ENCODE peak calls at places on chromosomes 13 and 19, in eight cellular contexts. I is lower leg skin, S is GM12878, L is IMR-90, J is stomach, D is esophagus muscularis mucosa, F is breast epithelium, W is upper lobe of left lung. P is an unnamed sample.

GRCh38 chr19:50649433-50650391 is at the start of gene C19orf81:
- DNase-seq in S (no peak), F (no peak), W (no peak), J (no peak), D (no peak), L (peak), I (no peak), P (peak)

GRCh38 chr19:15471639-15472101 is 7.3 kb upstream of the RASAL3 start:
- DNase-seq in J (no peak), I (no peak), F (peak), D (no peak), S (no peak), W (no peak), L (no peak), P (no peak)

GRCh38 chr19:4803736-4804695 is 12.5 kb downstream of the FEM1A start:
- DNase-seq in F (no peak), J (peak), W (peak), S (no peak), L (peak), I (no peak), D (no peak), P (peak)

GRCh38 chr19:8512115-8512967 is 1.6 kb downstream of the ZNF414 start:
- DNase-seq in I (no peak), W (no peak), L (no peak), D (no peak), F (no peak), S (no peak), J (no peak), P (peak)

GRCh38 chr13:67283602-67284001 is 53.5 kb upstream of the PCDH9 start:
- DNase-seq in L (peak), F (no peak), S (no peak), W (no peak), D (no peak), I (no peak), J (no peak), P (no peak)

GRCh38 chr19:46607441-46607841 is 6.3 kb downstream of the CALM3 start:
- DNase-seq in F (peak), D (no peak), S (no peak), W (no peak), I (peak), L (no peak), J (no peak), P (no peak)

GRCh38 chr13:49400755-49401659 is 42.9 kb downstream of the CAB39L start:
- DNase-seq in D (no peak), J (peak), L (peak), F (no peak), W (peak), S (no peak), I (no peak), P (peak)

GRCh38 chr19:40605201-40605971 is 4.2 kb downstream of the LTBP4 start:
- DNase-seq in L (peak), W (peak), D (no peak), I (peak), F (peak), S (peak), J (peak), P (peak)

GRCh38 chr19:58558066-58558622 is at the start of gene UBE2M:
- DNase-seq in I (peak), W (peak), J (peak), D (no peak), S (no peak), F (no peak), L (no peak), P (no peak)

GRCh38 chr19:44626067-44626624 is 12.8 kb downstream of the IGSF23 start:
- DNase-seq in F (peak), L (peak), S (no peak), D (no peak), J (no peak), W (no peak), I (no peak), P (no peak)

GRCh38 chr19:38975214-38975860 is at the start of gene FBXO17:
- DNase-seq in J (peak), F (peak), S (no peak), D (no peak), W (peak), I (peak), L (peak), P (peak)

GRCh38 chr13:39202746-39203145 is 164.5 kb downstream of the NHLRC3 start:
- DNase-seq in I (no peak), L (no peak), J (no peak), S (no peak), W (no peak), D (no peak), F (no peak), P (no peak)

GRCh38 chr19:39157997-39158389 is 32.4 kb downstream of the PAK4 start:
- DNase-seq in F (no peak), W (no peak), I (no peak), J (no peak), D (no peak), L (no peak), S (no peak), P (no peak)

GRCh38 chr19:3573858-3574637 is 1.3 kb downstream of the HMG20B start:
- DNase-seq in I (peak), J (peak), D (peak), L (peak), F (peak), W (peak), S (peak), P (peak)

GRCh38 chr19:3572855-3573161 is at the start of gene HMG20B:
- DNase-seq in W (no peak), L (no peak), I (no peak), F (no peak), S (no peak), D (no peak), J (no peak), P (no peak)

GRCh38 chr19:3572132-3572854 is 451 bp upstream of the HMG20B start:
- DNase-seq in F (peak), J (peak), W (peak), L (peak), I (peak), S (peak), D (peak), P (peak)

GRCh38 chr19:3575260-3575741 is 2.6 kb downstream of the HMG20B start:
- DNase-seq in S (no peak), I (no peak), J (peak), L (peak), W (no peak), D (no peak), F (no peak), P (peak)

GRCh38 chr19:3573162-3573857 is 566 bp downstream of the HMG20B start:
- DNase-seq in W (peak), J (peak), F (no peak), D (no peak), S (no peak), L (no peak), I (no peak), P (no peak)
- TF ChIP-seq POLR2A in W (no peak), J (no peak), F (peak), D (no peak), S (peak), L (no peak), I (no peak), P (no peak)

GRCh38 chr19:10335149-10336053 is 2.1 kb upstream of the RAVER1 start:
- DNase-seq in S (no peak), L (no peak), J (no peak), D (no peak), I (no peak), F (no peak), W (no peak), P (no peak)

GRCh38 chr19:10333758-10334339 is 520 bp upstream of the RAVER1 start:
- DNase-seq in J (no peak), D (no peak), S (no peak), F (no peak), I (no peak), L (no peak), W (no peak), P (peak)

GRCh38 chr19:10332158-10332964 is 968 bp downstream of the RAVER1 start:
- DNase-seq in I (no peak), J (no peak), F (no peak), S (no peak), L (no peak), W (no peak), D (no peak), P (no peak)

GRCh38 chr19:10334340-10335148 is 1.2 kb upstream of the RAVER1 start:
- DNase-seq in W (peak), J (peak), F (peak), S (no peak), I (peak), D (peak), L (peak), P (peak)

DNA sequence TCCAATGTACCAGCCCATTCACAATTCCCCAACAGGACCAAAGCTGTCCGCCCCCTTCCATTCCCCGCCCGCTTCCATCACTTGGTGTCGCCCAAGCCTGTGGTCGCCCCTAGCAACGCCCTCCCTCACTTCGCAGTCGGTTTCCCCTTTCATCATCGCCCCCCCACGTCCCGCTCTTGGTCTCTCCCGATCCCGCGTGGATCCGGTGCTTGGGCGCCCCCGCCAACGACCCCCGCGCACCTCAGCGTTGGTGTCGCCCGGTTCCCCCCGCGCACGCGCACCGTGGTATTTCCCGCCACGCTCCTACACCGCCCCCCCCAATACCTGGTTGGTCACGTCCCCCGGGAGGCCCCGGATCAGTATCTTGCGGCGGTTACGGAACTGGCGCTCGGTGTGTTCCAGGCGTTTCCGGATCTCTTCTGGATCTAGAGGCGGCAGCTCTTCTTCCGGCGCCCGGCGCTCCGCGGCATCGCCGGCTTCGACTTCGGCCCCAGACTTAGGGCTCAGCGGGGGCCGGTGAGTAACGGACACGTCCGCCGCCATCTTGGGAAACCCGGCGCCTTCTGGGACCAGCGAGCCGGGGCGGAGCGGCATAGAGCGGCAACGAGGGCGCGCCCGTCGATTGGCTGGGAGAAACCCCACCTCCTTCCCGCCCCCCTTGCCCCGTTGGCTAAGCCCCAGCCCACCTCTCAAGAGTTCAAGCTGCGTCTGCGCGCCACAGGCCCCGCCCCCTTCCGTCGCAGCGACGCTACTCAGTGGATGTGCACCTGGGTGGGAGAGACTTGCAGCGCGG is at the start of gene RAVER1:
- DNase-seq in W (peak), S (peak), J (peak), D (peak), F (peak), I (peak), L (peak), P (peak)
- TF ChIP-seq CTCF in W (peak), S (no peak), J (no peak), D (no peak), F (no peak), I (no peak), L (no peak), P (no peak)

DNA sequence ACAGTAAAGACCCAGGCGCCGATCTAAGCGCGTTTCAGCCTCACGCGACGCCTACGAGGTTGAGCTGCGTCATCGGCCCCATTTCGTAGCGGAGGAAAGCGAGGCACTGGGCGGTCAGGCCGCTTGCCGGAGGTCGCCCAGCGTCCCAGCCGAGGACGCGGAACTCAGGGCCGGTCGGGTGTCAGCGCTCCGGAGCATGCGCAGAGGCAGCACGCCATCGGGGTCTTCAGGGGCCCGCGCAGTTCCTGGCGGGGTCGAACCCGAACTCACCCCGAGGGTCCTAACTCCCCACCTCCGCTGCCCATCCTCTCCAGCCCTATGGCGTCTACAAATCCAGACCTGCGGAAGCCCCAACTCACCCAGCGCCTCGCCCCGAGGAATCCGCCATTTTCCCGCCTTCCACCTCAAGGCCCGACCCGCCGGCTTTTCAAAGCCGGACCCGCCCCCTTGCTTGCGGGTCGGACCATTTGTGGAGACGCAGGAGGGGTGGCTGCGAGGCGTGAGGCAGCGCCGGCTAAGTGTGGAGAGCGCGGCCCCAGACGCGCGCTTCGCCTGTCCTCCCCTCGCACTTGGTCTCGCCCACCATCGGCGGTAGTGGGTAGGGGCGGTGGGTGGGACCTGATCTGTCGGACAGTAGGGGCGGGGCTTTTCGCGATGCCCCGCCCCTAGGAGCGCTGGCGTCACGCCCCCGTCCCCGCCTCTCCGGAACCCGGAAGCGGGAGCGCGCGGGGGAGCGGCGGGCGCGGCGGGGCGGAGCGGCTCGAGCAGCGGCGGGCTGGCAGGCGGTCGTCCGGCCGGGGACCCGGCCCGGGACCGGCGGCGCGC is at the start of the genes HAUS8 and MYO9B:
- DNase-seq in W (peak), F (peak), J (peak), S (peak), D (peak), L (peak), I (peak), P (peak)
- TF ChIP-seq POLR2A in W (peak), F (no peak), J (no peak), S (peak), D (no peak), L (peak), I (peak), P (peak)

GRCh38 chr19:2984196-2984490 is 6.8 kb downstream of the TLE6 start:
- DNase-seq in J (no peak), F (no peak), W (no peak), L (no peak), S (no peak), D (no peak), I (no peak), P (no peak)
- TF ChIP-seq CTCF in J (no peak), F (no peak), W (no peak), L (no peak), S (no peak), D (no peak), I (no peak), P (no peak)

GRCh38 chr19:344625-345319 is at the start of gene MIER2:
- DNase-seq in F (peak), L (peak), I (peak), D (peak), W (peak), J (peak), S (peak), P (peak)

GRCh38 chr19:345320-345879 is 804 bp upstream of the MIER2 start:
- DNase-seq in S (no peak), F (no peak), J (no peak), W (peak), I (no peak), D (no peak), L (no peak), P (no peak)

GRCh38 chr19:342801-343421 is 1.7 kb downstream of the MIER2 start:
- DNase-seq in W (peak), J (peak), F (no peak), S (peak), I (peak), D (no peak), L (peak), P (peak)

GRCh38 chr19:343451-343931 is 1.1 kb downstream of the MIER2 start:
- DNase-seq in I (no peak), L (no peak), J (no peak), F (no peak), S (no peak), D (no peak), W (no peak), P (no peak)

DNA sequence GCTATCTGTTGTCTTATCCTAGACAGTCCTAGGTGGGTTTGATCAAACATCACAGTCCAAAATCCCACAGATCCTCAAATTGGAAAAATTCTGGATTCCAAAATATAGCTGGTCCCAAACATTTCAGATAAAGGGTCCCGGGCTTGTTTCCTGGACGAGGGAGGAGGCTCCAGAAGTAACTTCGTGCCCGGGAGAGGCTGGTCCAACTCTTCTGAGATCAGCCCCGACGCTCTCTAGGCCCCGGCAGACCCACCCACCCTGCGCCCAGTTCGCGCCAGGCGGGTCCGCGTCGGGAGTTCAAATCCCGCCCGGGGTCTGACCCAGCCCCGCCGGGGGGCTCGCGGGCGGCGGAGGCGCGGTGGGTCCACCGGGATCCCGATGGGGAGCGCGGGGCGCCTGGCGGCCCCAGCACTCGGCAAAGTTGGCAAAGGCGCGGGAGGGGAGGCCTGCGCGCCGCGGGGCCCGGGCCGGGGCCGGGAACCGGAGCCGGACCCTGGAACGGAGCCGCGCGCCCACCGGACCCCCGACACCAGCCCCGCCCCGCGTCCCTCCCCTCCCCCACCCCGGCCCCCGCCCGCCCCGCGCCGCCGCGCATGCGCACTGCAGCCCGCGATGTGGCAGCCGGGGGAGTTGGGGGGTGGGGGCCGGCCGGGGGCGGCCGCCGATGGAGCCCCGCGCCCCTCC is 513 bp downstream of the MIER2 start:
- DNase-seq in F (no peak), I (no peak), J (no peak), W (no peak), D (no peak), L (no peak), S (no peak), P (no peak)
- TF ChIP-seq POLR2A in F (no peak), I (no peak), J (no peak), W (no peak), D (no peak), L (no peak), S (no peak), P (no peak)

DNA sequence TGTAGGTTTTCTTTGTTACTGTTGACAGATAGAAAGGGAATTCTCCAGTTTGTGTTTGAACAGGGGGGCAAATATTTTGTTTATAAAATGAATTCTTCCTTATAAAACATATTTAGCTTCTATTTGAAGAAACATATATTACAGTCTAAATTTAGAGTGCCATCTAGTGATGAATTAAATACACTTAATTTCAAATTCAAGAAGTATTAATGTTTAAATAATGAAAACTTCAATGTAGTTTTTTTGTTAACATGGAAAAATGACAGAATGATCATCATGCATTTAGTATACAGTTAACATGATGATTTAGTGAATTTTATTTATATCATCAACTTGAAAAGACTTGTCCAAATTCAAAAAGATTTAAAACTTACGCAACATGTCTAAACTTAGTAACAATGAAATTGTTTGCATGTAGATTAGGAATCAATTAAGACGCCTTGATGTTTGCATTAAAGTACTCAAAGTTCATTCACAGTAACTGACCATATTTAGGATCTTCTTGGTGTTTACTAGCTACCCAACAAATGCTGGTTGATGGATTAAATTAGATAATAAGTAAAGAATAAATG is 765.9 kb upstream of the SLITRK1 start:
- DNase-seq in W (no peak), J (no peak), L (no peak), S (no peak), F (no peak), I (no peak), D (no peak), P (no peak)
- TF ChIP-seq CTCF in W (no peak), J (no peak), L (peak), S (no peak), F (no peak), I (no peak), D (no peak), P (no peak)

DNA sequence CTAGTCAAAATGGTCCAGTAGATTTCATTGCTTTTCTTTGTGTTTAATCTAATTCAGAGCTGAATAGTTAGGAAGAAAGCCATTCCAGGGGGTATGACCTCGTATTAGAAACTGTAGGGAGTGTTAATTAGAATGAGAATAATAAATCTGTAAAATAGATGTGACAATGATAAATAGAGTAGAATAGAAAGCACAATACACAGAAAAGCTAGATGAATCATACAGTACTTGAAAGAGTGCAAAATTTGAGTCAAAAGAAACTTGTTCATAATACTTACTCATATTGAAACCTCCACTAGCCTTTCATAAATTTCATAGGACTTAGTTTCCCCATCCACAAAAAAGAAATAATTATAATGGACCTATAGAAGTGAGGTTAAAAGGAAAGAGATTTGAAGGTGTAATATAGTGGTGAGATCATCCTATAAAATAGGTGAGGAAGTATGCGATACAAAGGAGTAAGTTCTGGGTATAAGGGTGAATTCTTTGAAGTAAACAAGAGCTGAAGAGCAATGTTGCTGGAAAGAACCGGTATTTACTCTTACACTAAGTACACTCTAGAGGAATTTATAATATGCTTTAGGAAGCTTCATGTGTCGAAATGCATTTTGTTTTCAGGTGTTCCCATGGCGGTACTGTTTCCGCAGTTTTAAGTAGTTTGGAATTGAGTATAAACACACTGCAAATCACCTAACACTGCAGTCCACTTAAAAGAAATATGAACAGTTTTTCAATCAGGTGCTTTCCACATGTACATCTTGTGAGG is 21.9 kb downstream of the PCDH17 start:
- DNase-seq in J (no peak), L (no peak), S (no peak), W (no peak), I (no peak), D (no peak), F (no peak), P (no peak)
- TF ChIP-seq POLR2A in J (no peak), L (no peak), S (no peak), W (no peak), I (no peak), D (no peak), F (no peak), P (no peak)

P was measured in testis.